ENCODE peak calls at places on chromosomes 16 and 17, in nine cellular contexts. D is Panc1; L is breast epithelium; F is thoracic aorta; Y is stomach; Q is NT2/D1; I is CD8-positive, alpha-beta memory T cell; E is naive thymus-derived CD4-positive, alpha-beta T cell; W is H7. A is an unnamed sample. For H3K27me3, the result is how much of the 10 kb centered on the place peaks cover.

GRCh38 chr16:51151435-51151950 is 423 bp upstream of the SALL1 start:
- DNase-seq in D (no peak), L (no peak), F (no peak), Y (peak), Q (peak), I (no peak), E (no peak), W (peak), A (peak)

GRCh38 chr16:3187798-3188674 is at the start of gene OR1F1:
- DNase-seq in D (no peak), L (no peak), F (no peak), Y (no peak), Q (peak), I (peak), E (peak), W (peak), A (no peak)

GRCh38 chr17:7110617-7111306 is 3.9 kb downstream of the ASGR2 start:
- DNase-seq in D (no peak), L (no peak), F (no peak), Y (no peak), Q (no peak), I (no peak), E (no peak), W (no peak), A (no peak)

GRCh38 chr16:52383640-52384292 is 163.2 kb downstream of the TOX3 start:
- DNase-seq in D (no peak), L (no peak), F (no peak), Y (no peak), Q (no peak), I (no peak), E (no peak), W (peak), A (no peak)

GRCh38 chr16:54930034-54930938 is at the start of gene IRX5:
- DNase-seq in D (peak), L (peak), F (peak), Y (peak), Q (peak), I (no peak), E (peak), W (peak), A (peak)

GRCh38 chr17:4566785-4567184 is 6.4 kb upstream of the GGT6 start:
- DNase-seq in D (peak), L (no peak), F (no peak), Y (peak), Q (peak), I (no peak), E (peak), W (peak), A (peak)

GRCh38 chr16:27679899-27680298 is 130.0 kb downstream of the KATNIP start:
- DNase-seq in D (no peak), L (no peak), F (no peak), Y (no peak), Q (no peak), I (no peak), E (no peak), W (no peak), A (no peak)

GRCh38 chr17:49514374-49514738 is 19.3 kb downstream of the NGFR start:
- DNase-seq in D (no peak), L (peak), F (no peak), Y (no peak), Q (peak), I (no peak), E (no peak), W (peak), A (no peak)

GRCh38 chr17:37488009-37488604 is 1.6 kb upstream of the DUSP14 start:
- DNase-seq in D (no peak), L (no peak), F (no peak), Y (no peak), Q (no peak), I (no peak), E (peak), W (peak), A (peak)

GRCh38 chr17:44279586-44280344 is 11.8 kb upstream of the SLC4A1 start:
- DNase-seq in D (peak), L (no peak), F (peak), Y (peak), Q (no peak), I (no peak), E (no peak), W (peak), A (peak)

GRCh38 chr16:9778879-9779278 is 403.3 kb downstream of the GRIN2A start:
- DNase-seq in D (no peak), L (no peak), F (no peak), Y (no peak), Q (no peak), I (no peak), E (no peak), W (peak), A (no peak)

GRCh38 chr16:55501549-55502322 is 7.1 kb upstream of the LPCAT2 start:
- DNase-seq in D (no peak), L (no peak), F (no peak), Y (no peak), Q (no peak), I (no peak), E (no peak), W (peak), A (no peak)

GRCh38 chr16:83935858-83936255 is 17.2 kb upstream of the OSGIN1 start:
- DNase-seq in D (no peak), L (no peak), F (no peak), Y (no peak), Q (no peak), I (no peak), E (no peak), W (no peak), A (no peak)

GRCh38 chr17:6402258-6402657 is 32.7 kb downstream of the AIPL1 start:
- DNase-seq in D (no peak), L (no peak), F (no peak), Y (no peak), Q (no peak), I (no peak), E (no peak), W (no peak), A (no peak)

GRCh38 chr17:79986441-79987186 is 49.1 kb downstream of the TBC1D16 start:
- DNase-seq in D (no peak), L (no peak), F (no peak), Y (no peak), Q (no peak), I (peak), E (no peak), W (peak), A (no peak)

GRCh38 chr17:63349478-63350000 is 96.6 kb downstream of the CYB561 start:
- DNase-seq in D (no peak), L (no peak), F (no peak), Y (no peak), Q (no peak), I (no peak), E (no peak), W (no peak), A (peak)

GRCh38 chr16:61780161-61780560 is 256.1 kb downstream of the CDH8 start:
- DNase-seq in D (no peak), L (no peak), F (no peak), Y (no peak), Q (no peak), I (no peak), E (no peak), W (no peak), A (no peak)

GRCh38 chr16:4182581-4183257 is 59.2 kb downstream of the SRL start:
- DNase-seq in D (no peak), L (no peak), F (no peak), Y (no peak), Q (no peak), I (no peak), E (no peak), W (no peak), A (no peak)

GRCh38 chr16:1834096-1834495 is 7.1 kb downstream of the FAHD1 start:
- DNase-seq in D (no peak), L (no peak), F (no peak), Y (no peak), Q (no peak), I (no peak), E (no peak), W (no peak), A (no peak)

GRCh38 chr16:11175850-11176341 is 80.1 kb downstream of the SOCS1 start:
- DNase-seq in D (no peak), L (no peak), F (no peak), Y (no peak), Q (no peak), I (no peak), E (no peak), W (no peak), A (no peak)

GRCh38 chr17:51860934-51861561 is 297.5 kb downstream of the CA10 start:
- DNase-seq in D (no peak), L (no peak), F (no peak), Y (no peak), Q (peak), I (no peak), E (no peak), W (peak), A (no peak)

GRCh38 chr17:40499551-40500189 is 1.8 kb downstream of the TNS4 start:
- DNase-seq in D (no peak), L (peak), F (peak), Y (peak), Q (no peak), I (no peak), E (no peak), W (peak), A (peak)

GRCh38 chr16:20898938-20899502 is 1.1 kb downstream of the DCUN1D3 start:
- DNase-seq in D (no peak), L (no peak), F (no peak), Y (no peak), Q (no peak), I (no peak), E (no peak), W (no peak), A (no peak)

GRCh38 chr16:29993903-29994612 is 1.4 kb downstream of the HIRIP3 start:
- DNase-seq in D (no peak), L (no peak), F (no peak), Y (no peak), Q (no peak), I (no peak), E (no peak), W (no peak), A (no peak)
- H3K4me3 ChIP-seq in D (no peak), L (no peak), F (peak), Y (peak), Q (no peak), I (no peak), E (no peak), W (no peak), A (no peak)

DNA sequence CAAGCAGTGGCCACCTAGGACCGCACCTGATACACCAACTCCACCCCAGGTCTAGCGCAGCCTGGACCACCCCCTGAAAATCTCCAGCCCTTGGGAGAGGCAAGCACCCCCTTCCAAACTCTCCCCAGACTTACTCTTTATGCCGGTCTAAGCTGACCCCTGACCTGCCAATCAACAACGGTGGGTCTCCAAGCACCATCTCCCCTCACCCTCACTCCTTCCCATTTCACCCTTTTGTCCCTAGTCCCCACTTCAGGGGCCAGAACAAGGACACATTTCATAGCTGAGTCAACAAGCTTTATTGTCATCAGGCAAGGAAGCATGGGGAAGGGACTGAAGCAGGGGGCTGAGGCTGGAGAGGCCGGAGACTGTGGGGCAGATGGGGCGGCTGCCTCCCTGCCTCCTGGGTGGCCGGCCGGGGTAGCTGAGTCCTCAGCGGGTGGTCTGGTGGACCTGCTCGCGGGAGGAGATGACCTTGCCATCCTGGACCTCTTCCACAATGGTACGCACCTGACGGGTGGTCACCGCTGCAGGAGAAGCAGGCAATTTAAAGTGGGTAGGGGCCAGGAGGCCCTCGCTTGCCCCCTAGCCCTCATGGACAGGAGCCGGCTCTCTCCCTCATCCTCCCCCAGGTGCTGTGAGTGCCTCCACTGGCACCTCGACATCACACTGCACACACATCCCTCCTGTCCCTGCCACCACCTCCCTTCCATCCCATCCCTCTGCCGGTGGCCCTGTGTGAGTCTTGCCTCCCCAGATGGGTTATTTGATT is 5.0 kb downstream of the KRT17 start:
- DNase-seq in D (no peak), L (peak), F (no peak), Y (no peak), Q (no peak), I (no peak), E (no peak), W (no peak), A (no peak)
- H3K27me3 ChIP-seq in D (under half), L (under half), F (under half), Y (under half), Q (under half), I (under half), E (under half), W (under half), A (under half)

GRCh38 chr16:67749436-67750078 is 30.4 kb upstream of the GFOD2 start:
- DNase-seq in D (no peak), L (no peak), F (no peak), Y (no peak), Q (no peak), I (no peak), E (no peak), W (no peak), A (no peak)

GRCh38 chr16:67750466-67750865 is 31.4 kb upstream of the GFOD2 start:
- DNase-seq in D (no peak), L (no peak), F (no peak), Y (no peak), Q (no peak), I (no peak), E (no peak), W (no peak), A (no peak)

GRCh38 chr16:67748791-67749282 is 29.7 kb upstream of the GFOD2 start:
- DNase-seq in D (no peak), L (no peak), F (no peak), Y (no peak), Q (no peak), I (no peak), E (no peak), W (no peak), A (no peak)

GRCh38 chr16:67758006-67758405 is 38.9 kb upstream of the GFOD2 start:
- DNase-seq in D (no peak), L (no peak), F (no peak), Y (no peak), Q (no peak), I (no peak), E (no peak), W (no peak), A (no peak)

GRCh38 chr16:67752641-67753040 is 33.5 kb upstream of the GFOD2 start:
- DNase-seq in D (no peak), L (no peak), F (no peak), Y (no peak), Q (no peak), I (no peak), E (no peak), W (no peak), A (no peak)
- H3K4me3 ChIP-seq in D (no peak), L (no peak), F (no peak), Y (no peak), Q (no peak), I (no peak), E (no peak), W (no peak), A (no peak)

GRCh38 chr17:82049106-82049505 is 2.5 kb downstream of the RFNG start:
- DNase-seq in D (no peak), L (no peak), F (no peak), Y (no peak), Q (no peak), I (no peak), E (no peak), W (no peak), A (no peak)
- H3K27me3 ChIP-seq in D (under half), L (under half), F (under half), Y (under half), Q (under half), I (under half), E (under half), W (under half), A (under half)

GRCh38 chr16:8673611-8674412 is 605 bp upstream of the ABAT start:
- DNase-seq in D (no peak), L (no peak), F (no peak), Y (no peak), Q (no peak), I (peak), E (no peak), W (no peak), A (no peak)
- H3K4me3 ChIP-seq in D (peak), L (peak), F (peak), Y (peak), Q (peak), I (peak), E (peak), W (peak), A (peak)

GRCh38 chr17:77521076-77521475 is 380.3 kb downstream of the SEC14L1 start:
- DNase-seq in D (no peak), L (no peak), F (no peak), Y (no peak), Q (no peak), I (peak), E (no peak), W (no peak), A (no peak)
- H3K27me3 ChIP-seq in D (under half), L (under half), F (under half), Y (under half), Q (under half), I (under half), E (under half), W (under half), A (under half)

GRCh38 chr16:89565506-89566372 is 5.3 kb downstream of the RPL13 start:
- DNase-seq in D (no peak), L (peak), F (no peak), Y (peak), Q (peak), I (peak), E (peak), W (peak), A (peak)
- H3K4me3 ChIP-seq in D (peak), L (no peak), F (peak), Y (peak), Q (no peak), I (peak), E (peak), W (peak), A (no peak)

DNA sequence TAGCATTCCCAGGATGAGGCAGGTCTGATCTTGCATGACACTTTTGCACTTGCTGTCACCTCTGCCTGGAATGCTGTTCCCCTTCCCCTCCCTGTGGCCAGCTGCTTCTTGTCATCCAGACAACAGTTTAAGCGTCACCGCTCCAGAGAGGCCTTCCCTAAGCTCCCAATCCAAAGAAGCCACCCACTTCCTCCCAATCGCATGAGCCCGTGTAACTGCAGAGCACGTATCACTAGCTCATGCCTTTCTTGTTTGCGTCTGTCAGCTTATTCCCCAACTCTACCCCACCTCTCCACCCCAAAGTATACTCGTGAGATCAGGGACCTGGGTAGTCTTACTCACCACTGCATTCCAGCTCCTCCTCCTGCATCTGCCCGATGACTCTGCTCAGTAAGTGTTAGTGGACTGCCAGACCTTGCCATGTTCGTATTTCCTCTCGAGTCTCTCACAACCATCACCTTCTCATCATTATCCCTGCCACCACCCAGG is 92.8 kb downstream of the GAS7 start:
- DNase-seq in D (no peak), L (no peak), F (no peak), Y (no peak), Q (no peak), I (no peak), E (no peak), W (no peak), A (no peak)
- H3K27me3 ChIP-seq in D (under half), L (under half), F (under half), Y (under half), Q (under half), I (under half), E (under half), W (under half), A (under half)

GRCh38 chr16:86292171-86292775 is 218.1 kb upstream of the FOXF1 start:
- DNase-seq in D (no peak), L (no peak), F (no peak), Y (no peak), Q (no peak), I (no peak), E (no peak), W (no peak), A (no peak)
- H3K4me3 ChIP-seq in D (no peak), L (no peak), F (no peak), Y (no peak), Q (no peak), I (no peak), E (no peak), W (no peak), A (no peak)

GRCh38 chr16:69718365-69718764 is 8.0 kb downstream of the NQO1 start:
- DNase-seq in D (no peak), L (no peak), F (no peak), Y (no peak), Q (no peak), I (no peak), E (no peak), W (no peak), A (no peak)
- H3K27me3 ChIP-seq in D (under half), L (under half), F (under half), Y (under half), Q (under half), I (under half), E (under half), W (under half), A (under half)